ENCODE peak calls at places on chromosomes 1 and 21, in six cellular contexts. F is neural progenitor cell, E is A549, V is mucosa of descending colon, B is ovary, K is kidney epithelial cell. Z is an unnamed sample.

GRCh38 chr1:161973924-161974845 is 49.5 kb downstream of the OLFML2B start:
- DNase-seq in V (no peak), F (no peak), E (no peak), B (no peak), K (no peak), Z (no peak)

GRCh38 chr1:107529511-107530149 is 388.8 kb downstream of the NTNG1 start:
- DNase-seq in F (peak; percentile 74), V (no peak), E (peak; percentile 28), B (no peak), K (no peak), Z (no peak)

GRCh38 chr1:208834346-208835081 is 590.3 kb upstream of the PLXNA2 start:
- DNase-seq in K (no peak), V (no peak), F (peak; percentile 44), B (no peak), E (no peak), Z (no peak)

GRCh38 chr1:32239790-32240139 is 7.3 kb upstream of the FAM167B start:
- DNase-seq in V (peak; percentile 65), B (peak; percentile 51), K (no peak), E (no peak), F (no peak), Z (peak; percentile 58)

GRCh38 chr1:67570473-67571143 is 114.4 kb upstream of the GADD45A start:
- DNase-seq in E (peak; percentile 56), V (no peak), K (peak; percentile 95), F (no peak), B (no peak), Z (no peak)

GRCh38 chr1:86487131-86487804 is 18.5 kb downstream of the CLCA1 start:
- DNase-seq in V (no peak), E (no peak), K (peak; percentile 38), B (no peak), F (no peak), Z (no peak)

GRCh38 chr1:173332026-173332425 is 124.9 kb upstream of the TNFSF4 start:
- DNase-seq in V (no peak), B (no peak), K (no peak), E (no peak), F (no peak), Z (no peak)

GRCh38 chr1:245953876-245954660 is 553.0 kb downstream of the SMYD3 start:
- DNase-seq in K (no peak), F (no peak), E (no peak), B (no peak), V (no peak), Z (no peak)

GRCh38 chr1:204293605-204294365 is 65.9 kb downstream of the PLEKHA6 start:
- DNase-seq in B (no peak), E (no peak), F (no peak), V (no peak), K (no peak), Z (no peak)

GRCh38 chr1:2786329-2787162 is 14.9 kb downstream of the TTC34 start:
- DNase-seq in B (no peak), E (peak; percentile 15), F (peak; percentile 19), K (no peak), V (peak; percentile 58), Z (peak; percentile 69)

GRCh38 chr1:225454733-225455132 is 26.9 kb upstream of the LBR start:
- DNase-seq in V (no peak), E (peak; percentile 89), F (no peak), K (peak; percentile 90), B (no peak), Z (peak; percentile 52)

GRCh38 chr1:27576846-27577245 is 27.1 kb downstream of the AHDC1 start:
- DNase-seq in K (no peak), V (no peak), F (no peak), E (no peak), B (no peak), Z (no peak)

GRCh38 chr1:199495432-199495831 is 532.1 kb upstream of the NR5A2 start:
- DNase-seq in K (no peak), B (no peak), V (no peak), E (no peak), F (no peak), Z (no peak)

GRCh38 chr1:164689672-164690655 is 131.0 kb downstream of the PBX1 start:
- DNase-seq in F (peak; percentile 69), K (no peak), V (no peak), B (no peak), E (no peak), Z (no peak)

GRCh38 chr1:164693564-164694359 is 134.8 kb downstream of the PBX1 start:
- DNase-seq in E (no peak), F (no peak), B (no peak), K (no peak), V (no peak), Z (no peak)

GRCh38 chr1:164694505-164694904 is 135.5 kb downstream of the PBX1 start:
- DNase-seq in V (no peak), B (no peak), E (no peak), F (no peak), K (no peak), Z (no peak)

GRCh38 chr1:164688791-164689190 is 129.8 kb downstream of the PBX1 start:
- DNase-seq in F (no peak), V (no peak), B (no peak), K (no peak), E (no peak), Z (no peak)

DNA sequence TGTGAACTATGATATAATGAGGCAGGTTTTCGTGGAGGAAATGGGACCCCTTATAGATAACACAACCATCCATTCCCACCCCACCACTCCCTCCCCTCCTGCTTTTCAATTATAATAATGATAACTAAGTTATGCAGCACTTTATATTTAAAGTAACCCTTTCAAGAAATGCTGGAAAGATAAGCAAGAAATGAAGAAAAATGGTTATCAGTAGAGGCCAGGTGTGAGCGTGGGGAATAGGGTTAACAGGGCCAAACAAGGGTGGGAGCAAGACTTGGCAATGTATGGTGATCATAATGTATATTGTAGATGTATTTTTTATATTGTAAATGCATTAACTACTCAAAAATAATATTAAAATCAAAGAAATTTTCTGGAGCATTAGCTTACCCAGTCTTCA is 133.4 kb downstream of the PBX1 start:
- DNase-seq in B (no peak), E (no peak), V (no peak), F (no peak), K (no peak), Z (no peak)
- TF ChIP-seq CTCF in B (no peak), E (no peak), V (no peak), F (no peak), K (no peak), Z (no peak)

DNA sequence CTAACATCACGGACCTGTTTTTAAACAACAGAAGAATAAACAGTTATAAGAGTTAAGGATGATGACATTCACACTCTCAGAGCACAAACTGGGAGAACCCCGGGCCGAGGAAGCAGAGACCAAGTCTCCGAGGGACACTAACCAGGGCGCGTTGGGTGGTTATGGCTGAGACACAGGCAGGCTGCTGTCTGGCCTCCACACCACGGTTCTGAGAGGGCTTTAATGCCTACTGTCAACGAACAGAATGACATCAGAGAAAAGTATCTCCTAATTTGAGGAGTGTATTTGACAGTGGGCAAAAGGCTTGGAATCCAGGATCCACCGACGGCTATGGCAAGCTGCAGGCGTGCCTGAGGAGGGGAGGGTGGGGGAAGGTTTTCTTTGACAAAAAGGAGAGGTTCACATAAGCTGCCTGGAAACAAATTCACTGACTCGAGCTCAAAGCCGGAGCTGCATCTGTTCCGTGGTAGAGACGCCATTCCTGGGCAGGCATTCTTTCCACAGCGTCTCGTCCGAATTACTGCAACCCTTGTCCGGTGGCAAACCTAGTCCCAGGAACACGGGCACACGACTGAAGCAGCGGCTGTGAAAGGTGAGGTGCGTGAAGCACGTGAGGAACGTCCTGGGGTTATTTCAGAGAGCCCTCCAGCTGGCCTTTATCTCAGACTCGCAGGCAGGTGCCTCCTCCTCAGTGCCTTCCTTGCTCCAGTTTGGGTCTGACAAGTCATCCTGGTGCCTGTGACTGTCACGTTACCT is 9.4 kb downstream of the POFUT2 start:
- DNase-seq in E (no peak), B (peak; percentile 18), V (no peak), F (no peak), K (no peak), Z (no peak)
- H3K4me3 ChIP-seq in E (no peak overlapping the region), B (no peak overlapping the region), V (no peak overlapping the region), F (no peak overlapping the region), K (no peak overlapping the region), Z (no peak overlapping the region)

GRCh38 chr1:8879348-8880067 is 1.0 kb upstream of the ENO1 start:
- DNase-seq in K (no peak), V (no peak), B (no peak), F (no peak), E (no peak), Z (no peak)
- TF ChIP-seq CTCF in K (no peak), V (no peak), B (no peak), F (peak; percentile 38), E (no peak), Z (no peak)

DNA sequence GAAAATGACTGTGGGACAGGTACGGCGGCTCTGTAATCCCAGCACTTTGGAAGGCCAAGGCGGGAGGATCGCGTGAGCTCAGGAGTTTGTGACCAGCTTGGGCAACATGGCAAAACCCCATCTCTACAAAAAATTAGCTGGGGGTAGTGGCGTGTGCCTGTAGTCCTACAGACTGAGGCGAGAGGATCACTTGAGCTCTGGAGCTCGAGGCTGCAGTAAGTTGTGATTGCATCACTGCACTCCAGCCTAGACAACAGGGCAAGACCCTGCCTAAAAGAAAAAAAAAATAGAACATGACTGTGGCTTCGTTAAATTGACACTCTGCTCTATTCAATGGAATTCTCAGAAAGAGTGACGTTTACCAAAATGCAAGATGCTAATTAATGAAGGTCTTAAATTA is 3.9 kb upstream of the DBT start:
- DNase-seq in B (no peak), E (no peak), F (no peak), K (no peak), V (no peak), Z (no peak)
- H3K4me3 ChIP-seq in B (no peak overlapping the region), E (no peak overlapping the region), F (no peak overlapping the region), K (no peak overlapping the region), V (no peak overlapping the region), Z (no peak overlapping the region)

Z was measured in pancreas.